ENCODE peak calls at places on chromosomes 6 and 20, in nine cellular contexts. Y is SW480; J is retinal pigment epithelial cell; K is activated CD4-positive, alpha-beta T cell treated with anti-CD3 and anti-CD28 coated beads for 24 hours; I is iris pigment epithelial cell; A is GM13976; F is stimulated activated CD4-positive, alpha-beta T cell treated with anti-CD3 and anti-CD28 coated beads, Interleukin-4, amount 100 ng/mL, for 48 hours; X is activated CD4-positive, CD25-positive, alpha-beta regulatory T cell; Z is AG09319. P is an unnamed sample.

GRCh38 chr6:148999501-148999900 is 252.7 kb downstream of the UST start:
- DNase-seq in Y (no peak), J (no peak), K (no peak), I (peak; percentile 67), A (no peak), F (no peak), X (no peak), Z (no peak), P (no peak)

GRCh38 chr6:126937426-126937825 is 181.0 kb upstream of the RSPO3 start:
- DNase-seq in Y (no peak), J (no peak), K (no peak), I (peak; percentile 1), A (no peak), F (no peak), X (no peak), Z (no peak), P (no peak)

GRCh38 chr20:62539208-62539607 is 63.4 kb upstream of the GATA5 start:
- DNase-seq in Y (no peak), J (no peak), K (no peak), I (no peak), A (no peak), F (no peak), X (no peak), Z (no peak), P (no peak)

GRCh38 chr20:7193681-7194080 is 426.2 kb downstream of the BMP2 start:
- DNase-seq in Y (no peak), J (no peak), K (no peak), I (peak; percentile 54), A (no peak), F (no peak), X (no peak), Z (no peak), P (no peak)

GRCh38 chr6:33700391-33701050 is 11.0 kb downstream of the UQCC2 start:
- DNase-seq in Y (peak; percentile 53), J (no peak), K (peak; percentile 59), I (peak; percentile 66), A (peak; percentile 80), F (peak; percentile 58), X (peak; percentile 31), Z (no peak), P (peak; percentile 80)

GRCh38 chr6:10205892-10206291 is 209.0 kb downstream of the TFAP2A start:
- DNase-seq in Y (no peak), J (no peak), K (no peak), I (peak; percentile 10), A (no peak), F (no peak), X (no peak), Z (no peak), P (no peak)

GRCh38 chr6:52543729-52544324 is 33.0 kb downstream of the TRAM2 start:
- DNase-seq in Y (peak; percentile 22), J (no peak), K (no peak), I (peak; percentile 58), A (no peak), F (no peak), X (no peak), Z (no peak), P (peak; percentile 28)

GRCh38 chr20:17822039-17822438 is 122.3 kb downstream of the BANF2 start:
- DNase-seq in Y (peak; percentile 32), J (peak; percentile 12), K (no peak), I (peak; percentile 94), A (no peak), F (no peak), X (no peak), Z (peak; percentile 69), P (no peak)

GRCh38 chr20:40532103-40532502 is 156.9 kb downstream of the MAFB start:
- DNase-seq in Y (no peak), J (no peak), K (no peak), I (peak; percentile 12), A (no peak), F (peak; percentile 3), X (no peak), Z (no peak), P (no peak)

P was measured in adrenal gland.